ENCODE peak calls at places on chromosomes 7 and 10, in four cellular contexts. K is astrocyte, X is H9, C is mammary epithelial cell. Z is an unnamed sample.

GRCh38 chr10:92575961-92576360 is 2.1 kb upstream of the IDE start:
- DNase-seq in K (peak), X (no peak), C (peak), Z (no peak)

GRCh38 chr7:75762350-75762917 is 9.6 kb downstream of the CCL26 start:
- DNase-seq in K (peak), X (no peak), C (peak), Z (peak)

GRCh38 chr10:72254891-72255568 is 18.7 kb upstream of the DDIT4 start:
- DNase-seq in K (peak), X (peak), C (peak), Z (peak)

GRCh38 chr7:138186951-138187351 is 110.7 kb downstream of the AKR1D1 start:
- DNase-seq in K (peak), X (no peak), C (peak), Z (peak)

GRCh38 chr7:5417106-5418071 is 6.2 kb downstream of the TNRC18 start:
- DNase-seq in K (no peak), X (no peak), C (no peak), Z (peak)

GRCh38 chr10:91908358-91909177 is 718 bp downstream of the FGFBP3 start:
- DNase-seq in K (peak), X (peak), C (peak), Z (peak)

GRCh38 chr10:99682752-99683151 is 23.4 kb downstream of the ENTPD7 start:
- DNase-seq in K (no peak), X (no peak), C (peak), Z (no peak)

GRCh38 chr7:45888993-45889366 is 692 bp downstream of the IGFBP1 start:
- DNase-seq in K (no peak), X (peak), C (no peak), Z (no peak)

GRCh38 chr7:150665075-150665794 is 20.3 kb upstream of the GIMAP2 start:
- DNase-seq in K (no peak), X (no peak), C (no peak), Z (no peak)

GRCh38 chr7:46256870-46257528 is 335.9 kb upstream of the IGFBP3 start:
- DNase-seq in K (peak), X (no peak), C (peak), Z (no peak)

GRCh38 chr7:5143106-5143505 is 46.9 kb upstream of the WIPI2 start:
- DNase-seq in K (no peak), X (no peak), C (no peak), Z (no peak)

GRCh38 chr10:100996678-100997363 is 2.8 kb upstream of the LZTS2 start:
- DNase-seq in K (no peak), X (peak), C (peak), Z (no peak)

GRCh38 chr7:137363683-137364082 is 20.1 kb upstream of the PTN start:
- DNase-seq in K (no peak), X (no peak), C (no peak), Z (no peak)

GRCh38 chr7:29102554-29103151 is 43.7 kb downstream of the CPVL start:
- DNase-seq in K (peak), X (peak), C (no peak), Z (peak)

GRCh38 chr10:17199351-17199804 is 2.1 kb downstream of the TRDMT1 start:
- DNase-seq in K (peak), X (no peak), C (peak), Z (peak)

GRCh38 chr10:89481662-89482061 is 53.7 kb downstream of the SLC16A12 start:
- DNase-seq in K (peak), X (no peak), C (peak), Z (peak)

GRCh38 chr7:157558516-157558874 is 221.7 kb downstream of the DNAJB6 start:
- DNase-seq in K (no peak), X (no peak), C (no peak), Z (no peak)

GRCh38 chr10:3198900-3199299 is 26.3 kb upstream of the PITRM1 start:
- DNase-seq in K (no peak), X (no peak), C (no peak), Z (no peak)

DNA sequence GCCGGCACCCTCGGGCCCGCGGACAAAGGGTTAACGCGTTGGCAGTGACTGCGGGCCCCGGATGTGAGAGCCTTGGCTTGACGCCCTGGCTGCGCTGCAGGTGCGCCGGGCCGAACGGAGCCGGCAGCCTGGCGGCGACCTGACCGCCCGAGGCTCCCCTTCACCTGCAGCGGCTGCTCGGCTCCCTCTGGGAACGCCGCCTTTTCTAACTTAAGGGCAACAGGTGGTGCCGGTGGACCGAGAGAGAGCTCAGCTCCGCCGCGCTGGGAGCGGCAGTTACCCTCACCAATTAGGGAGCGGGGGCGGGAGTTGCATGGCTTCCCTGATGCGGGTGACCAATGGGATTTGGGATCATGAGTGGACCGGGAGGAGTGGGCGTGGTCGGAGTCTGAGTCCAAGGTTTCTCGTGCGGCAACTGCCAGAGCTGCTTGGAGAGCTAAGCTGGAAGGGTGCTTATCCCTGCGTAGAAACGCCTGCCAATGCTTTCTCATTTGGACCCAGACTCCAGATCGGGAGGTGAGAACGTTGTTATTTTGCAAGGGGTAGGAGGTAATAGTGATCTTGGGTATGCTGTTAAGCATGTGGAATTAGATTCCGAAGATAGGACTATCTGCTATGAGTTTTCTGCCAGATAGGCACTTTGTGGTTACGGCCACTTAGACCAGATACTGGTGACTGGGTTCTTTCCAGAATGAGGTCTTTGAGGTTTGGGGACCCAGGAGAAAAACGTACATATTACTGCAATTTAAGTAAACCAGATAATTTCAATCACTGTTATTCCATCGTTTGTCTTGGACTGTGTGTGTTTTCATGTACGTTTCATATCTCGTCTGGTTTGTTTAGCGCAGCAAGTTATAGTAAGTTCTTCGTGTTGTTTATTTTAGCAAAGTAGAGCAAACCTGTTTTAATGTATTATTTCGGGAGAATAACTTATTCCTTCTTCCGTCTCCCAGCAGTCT is at the start of gene ARL4A:
- DNase-seq in K (peak), X (peak), C (peak), Z (peak)
- H3K27ac ChIP-seq in K (peak), X (no peak), C (peak), Z (peak)

DNA sequence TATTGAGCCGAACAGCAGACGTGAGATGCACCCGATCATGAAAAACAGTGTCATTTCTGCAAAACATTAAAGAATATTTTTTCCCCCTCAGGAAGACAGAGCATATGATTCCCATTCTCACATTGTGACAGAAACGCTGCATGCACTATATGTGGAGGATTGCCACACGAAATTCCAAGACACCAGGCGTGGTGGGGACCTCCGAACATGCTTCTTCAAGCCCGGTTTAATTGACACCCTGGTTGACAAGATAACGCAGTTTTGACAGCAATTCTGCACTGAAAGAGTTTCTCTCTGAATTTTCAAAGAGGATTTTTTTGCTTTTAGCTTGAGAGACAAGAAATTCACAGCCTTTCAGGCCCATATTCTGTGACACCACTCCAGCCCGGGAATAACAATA is 442.8 kb upstream of the NRP1 start:
- DNase-seq in K (no peak), X (no peak), C (no peak), Z (no peak)
- H3K4me2 ChIP-seq in K (no peak), X (no peak), C (no peak), Z (no peak)

GRCh38 chr7:91263359-91264082 is 712 bp upstream of the FZD1 start:
- DNase-seq in K (peak), X (peak), C (no peak), Z (peak)
- H3K27ac ChIP-seq in K (peak), X (no peak), C (peak), Z (peak)

GRCh38 chr10:68135362-68135761 is 26.1 kb downstream of the MYPN start:
- DNase-seq in K (peak), X (no peak), C (peak), Z (peak)
- H3K4me2 ChIP-seq in K (peak), X (no peak), C (peak), Z (peak)

GRCh38 chr10:14071956-14072355 is 258.8 kb downstream of the FRMD4A start:
- DNase-seq in K (no peak), X (no peak), C (no peak), Z (no peak)

GRCh38 chr10:14068851-14069250 is 261.9 kb downstream of the FRMD4A start:
- DNase-seq in K (no peak), X (no peak), C (no peak), Z (no peak)

GRCh38 chr10:14072541-14072940 is 258.2 kb downstream of the FRMD4A start:
- DNase-seq in K (no peak), X (no peak), C (no peak), Z (no peak)

DNA sequence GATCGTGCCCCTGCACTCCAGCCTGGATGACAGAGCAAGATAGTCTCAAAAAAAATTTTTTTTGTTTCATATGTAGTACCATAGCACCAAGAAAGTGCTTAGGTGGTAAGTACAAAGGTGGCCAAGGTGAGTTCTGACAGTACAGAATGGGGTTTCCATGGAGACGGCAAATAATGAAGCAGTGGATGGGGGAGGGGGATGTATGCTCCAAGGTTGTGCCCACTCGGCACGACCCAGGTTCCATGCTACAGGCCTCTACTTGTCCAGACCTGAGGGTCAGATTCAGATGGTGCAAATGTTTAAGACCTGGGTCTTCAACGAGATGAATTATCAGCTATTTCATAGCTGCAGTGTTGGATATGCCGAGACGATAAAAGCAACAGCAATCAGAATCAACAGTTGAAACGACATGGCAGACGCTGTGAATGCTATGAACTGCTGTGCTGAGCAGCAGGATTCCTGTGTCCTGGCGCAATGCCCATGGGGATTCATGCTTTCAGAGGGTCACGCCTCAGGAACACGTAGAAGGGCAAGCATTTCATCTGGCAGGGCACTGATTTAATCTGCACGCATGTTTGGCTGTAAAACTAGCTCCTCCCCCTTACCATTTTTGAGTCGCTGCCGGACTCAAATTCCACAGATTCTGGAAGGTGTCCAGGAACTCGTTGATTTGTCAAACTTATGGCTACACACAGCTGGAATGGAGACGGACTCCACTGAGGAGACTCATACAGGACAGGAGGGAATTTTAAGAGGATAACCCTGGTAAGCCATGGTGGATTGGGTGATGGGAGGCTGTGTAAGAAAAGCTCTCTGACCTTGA is 256.5 kb downstream of the FRMD4A start:
- DNase-seq in K (peak), X (no peak), C (peak), Z (peak)
- H3K27ac ChIP-seq in K (peak), X (no peak), C (peak), Z (peak)

GRCh38 chr10:21521910-21522533 is 3.5 kb downstream of the SKIDA1 start:
- DNase-seq in K (no peak), X (no peak), C (no peak), Z (peak)
- H3K4me2 ChIP-seq in K (peak), X (no peak), C (peak), Z (no peak)

GRCh38 chr10:105253843-105254242 is 612.8 kb downstream of the SORCS3 start:
- DNase-seq in K (no peak), X (no peak), C (no peak), Z (no peak)

GRCh38 chr10:105258036-105258673 is 617.1 kb downstream of the SORCS3 start:
- DNase-seq in K (no peak), X (no peak), C (no peak), Z (no peak)

GRCh38 chr10:105262666-105263065 is 621.6 kb downstream of the SORCS3 start:
- DNase-seq in K (peak), X (no peak), C (no peak), Z (no peak)

GRCh38 chr10:105258674-105259065 is 617.6 kb downstream of the SORCS3 start:
- DNase-seq in K (no peak), X (no peak), C (no peak), Z (no peak)

DNA sequence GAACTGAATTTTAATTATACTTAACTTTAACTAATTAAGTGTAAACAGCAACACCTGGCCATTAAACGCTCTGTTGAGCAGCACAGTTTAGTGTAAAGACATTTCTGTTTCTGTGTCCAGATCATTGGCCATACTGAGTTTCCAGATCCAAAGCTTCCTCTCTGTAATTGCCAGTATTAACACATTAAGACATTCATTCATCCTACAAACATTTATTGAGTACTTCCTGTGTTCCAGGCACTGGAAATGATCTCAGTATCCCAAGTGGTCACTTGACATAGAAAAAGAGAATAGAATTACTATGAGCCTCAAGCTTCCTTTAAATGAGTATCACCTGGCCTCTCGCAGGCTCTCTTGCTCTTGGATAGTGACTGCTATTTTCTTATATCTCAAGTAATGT is 618.1 kb downstream of the SORCS3 start:
- DNase-seq in K (no peak), X (no peak), C (no peak), Z (no peak)
- H3K27ac ChIP-seq in K (no peak), X (no peak), C (no peak), Z (no peak)

GRCh38 chr10:5540886-5541285 is 16.1 kb downstream of the CALML3 start:
- DNase-seq in K (no peak), X (no peak), C (no peak), Z (no peak)
- H3K4me2 ChIP-seq in K (no peak), X (no peak), C (no peak), Z (no peak)

GRCh38 chr7:47440320-47440719 is 141.6 kb downstream of the TNS3 start:
- DNase-seq in K (no peak), X (no peak), C (no peak), Z (no peak)
- H3K27ac ChIP-seq in K (no peak), X (no peak), C (no peak), Z (no peak)

GRCh38 chr7:131691454-131692130 is 135.2 kb upstream of the PODXL start:
- DNase-seq in K (no peak), X (no peak), C (no peak), Z (no peak)
- H3K4me2 ChIP-seq in K (peak), X (no peak), C (no peak), Z (no peak)

Z was measured in fibroblast of lung.